ENCODE peak calls at places on chromosomes 13 and 19, in nine cellular contexts. J is fibroblast of the aortic adventitia, E is thoracic aorta, M is AG04450, U is left ventricle myocardium inferior, A is cardiac muscle cell, C is keratinocyte, Y is stomach, K is GM20000. O is an unnamed sample.

GRCh38 chr13:41054919-41055619 is 6.2 kb upstream of the WBP4 start:
- DNase-seq in J (no peak), E (no peak), M (no peak), U (no peak), A (no peak), C (no peak), Y (no peak), K (no peak), O (no peak)

GRCh38 chr13:93226065-93226622 is 463 bp upstream of the GPC6 start:
- DNase-seq in J (no peak), E (no peak), M (no peak), U (no peak), A (peak), C (no peak), Y (no peak), K (no peak), O (no peak)

GRCh38 chr13:102197193-102197592 is 204.7 kb downstream of the FGF14 start:
- DNase-seq in J (peak), E (no peak), M (no peak), U (no peak), A (no peak), C (no peak), Y (no peak), K (no peak), O (peak)

GRCh38 chr13:112842931-112843391 is 126.1 kb upstream of the MCF2L start:
- DNase-seq in J (no peak), E (no peak), M (no peak), U (no peak), A (no peak), C (no peak), Y (no peak), K (no peak), O (no peak)

GRCh38 chr19:2974342-2974932 is 2.9 kb upstream of the TLE6 start:
- DNase-seq in J (peak), E (no peak), M (no peak), U (peak), A (no peak), C (no peak), Y (no peak), K (no peak), O (peak)

GRCh38 chr13:100490692-100491091 is 97.9 kb downstream of the GGACT start:
- DNase-seq in J (no peak), E (no peak), M (no peak), U (no peak), A (no peak), C (no peak), Y (no peak), K (no peak), O (no peak)

GRCh38 chr19:42071247-42071646 is 1.2 kb upstream of the GRIK5 start:
- DNase-seq in J (no peak), E (no peak), M (no peak), U (no peak), A (no peak), C (no peak), Y (no peak), K (no peak), O (no peak)

GRCh38 chr19:15463865-15464371 is 426 bp downstream of the RASAL3 start:
- DNase-seq in J (no peak), E (no peak), M (no peak), U (no peak), A (no peak), C (no peak), Y (peak), K (peak), O (peak)

GRCh38 chr19:7904074-7905020 is 670 bp downstream of the MAP2K7 start:
- DNase-seq in J (no peak), E (no peak), M (no peak), U (no peak), A (peak), C (no peak), Y (no peak), K (peak), O (peak)

GRCh38 chr19:31432411-31432810 is 83.2 kb upstream of the TSHZ3 start:
- DNase-seq in J (no peak), E (no peak), M (no peak), U (no peak), A (no peak), C (no peak), Y (no peak), K (no peak), O (no peak)

GRCh38 chr19:38891791-38892190 is 7.6 kb downstream of the SIRT2 start:
- DNase-seq in J (no peak), E (no peak), M (no peak), U (no peak), A (no peak), C (no peak), Y (no peak), K (no peak), O (no peak)

GRCh38 chr13:66775196-66775595 is 454.9 kb downstream of the PCDH9 start:
- DNase-seq in J (no peak), E (no peak), M (no peak), U (no peak), A (no peak), C (no peak), Y (no peak), K (no peak), O (no peak)

GRCh38 chr13:21348771-21349170 is 110.3 kb downstream of the ZDHHC20 start:
- DNase-seq in J (peak), E (no peak), M (no peak), U (no peak), A (no peak), C (no peak), Y (no peak), K (no peak), O (no peak)

GRCh38 chr13:80473695-80474094 is 132.8 kb upstream of the SPRY2 start:
- DNase-seq in J (peak), E (no peak), M (no peak), U (no peak), A (no peak), C (no peak), Y (no peak), K (no peak), O (no peak)

GRCh38 chr19:49294401-49294800 is 30.6 kb downstream of the SLC6A16 start:
- DNase-seq in J (no peak), E (no peak), M (no peak), U (no peak), A (no peak), C (no peak), Y (no peak), K (no peak), O (no peak)

GRCh38 chr19:49651029-49651825 is 9.2 kb downstream of the SCAF1 start:
- DNase-seq in J (no peak), E (no peak), M (no peak), U (no peak), A (no peak), C (no peak), Y (no peak), K (no peak), O (no peak)

GRCh38 chr13:91045351-91046034 is 302.0 kb upstream of the MIR17HG start:
- DNase-seq in J (no peak), E (no peak), M (no peak), U (no peak), A (peak), C (no peak), Y (no peak), K (no peak), O (no peak)

GRCh38 chr19:54905908-54906511 is at the start of gene NCR1:
- DNase-seq in J (no peak), E (no peak), M (no peak), U (no peak), A (no peak), C (no peak), Y (no peak), K (no peak), O (peak)

GRCh38 chr13:100156786-100157185 is 67.9 kb downstream of the PCCA start:
- DNase-seq in J (peak), E (no peak), M (no peak), U (no peak), A (no peak), C (peak), Y (no peak), K (no peak), O (no peak)

GRCh38 chr19:42252365-42253244 is 2.3 kb downstream of the ERF start:
- DNase-seq in J (peak), E (no peak), M (no peak), U (peak), A (peak), C (no peak), Y (no peak), K (no peak), O (peak)

GRCh38 chr13:100269837-100270236 is 180.9 kb downstream of the PCCA start:
- DNase-seq in J (peak), E (peak), M (peak), U (peak), A (no peak), C (no peak), Y (peak), K (no peak), O (no peak)

GRCh38 chr19:47671499-47671898 is 41.7 kb upstream of the EHD2 start:
- DNase-seq in J (no peak), E (no peak), M (no peak), U (no peak), A (no peak), C (no peak), Y (no peak), K (no peak), O (no peak)

GRCh38 chr13:100451923-100452322 is 136.7 kb downstream of the GGACT start:
- DNase-seq in J (no peak), E (no peak), M (no peak), U (no peak), A (no peak), C (no peak), Y (no peak), K (no peak), O (no peak)

GRCh38 chr19:20388826-20389225 is 176.8 kb downstream of the ZNF737 start:
- DNase-seq in J (no peak), E (no peak), M (no peak), U (no peak), A (no peak), C (no peak), Y (no peak), K (no peak), O (no peak)

GRCh38 chr13:109986851-109987250 is 200.5 kb upstream of the IRS2 start:
- DNase-seq in J (no peak), E (no peak), M (no peak), U (no peak), A (no peak), C (no peak), Y (no peak), K (no peak), O (no peak)

GRCh38 chr13:100526299-100527030 is 62.1 kb downstream of the GGACT start:
- DNase-seq in J (no peak), E (no peak), M (no peak), U (no peak), A (no peak), C (no peak), Y (no peak), K (no peak), O (no peak)

GRCh38 chr19:3276341-3276799 is 51.9 kb downstream of the CELF5 start:
- DNase-seq in J (no peak), E (no peak), M (no peak), U (no peak), A (no peak), C (no peak), Y (peak), K (peak), O (peak)

GRCh38 chr13:20188649-20189553 is 3.8 kb downstream of the GJB2 start:
- DNase-seq in J (no peak), E (no peak), M (no peak), U (no peak), A (no peak), C (no peak), Y (no peak), K (no peak), O (peak)

GRCh38 chr13:51974485-51974884 is 36.8 kb downstream of the ATP7B start:
- DNase-seq in J (no peak), E (no peak), M (no peak), U (no peak), A (no peak), C (no peak), Y (no peak), K (no peak), O (no peak)

GRCh38 chr19:5563008-5563431 is 4.7 kb downstream of the TINCR start:
- DNase-seq in J (no peak), E (no peak), M (no peak), U (no peak), A (no peak), C (no peak), Y (no peak), K (no peak), O (no peak)
- TF ChIP-seq CTCF in J (no peak), E (no peak), M (peak), U (no peak), A (peak), C (no peak), Y (no peak), K (no peak), O (no peak)

DNA sequence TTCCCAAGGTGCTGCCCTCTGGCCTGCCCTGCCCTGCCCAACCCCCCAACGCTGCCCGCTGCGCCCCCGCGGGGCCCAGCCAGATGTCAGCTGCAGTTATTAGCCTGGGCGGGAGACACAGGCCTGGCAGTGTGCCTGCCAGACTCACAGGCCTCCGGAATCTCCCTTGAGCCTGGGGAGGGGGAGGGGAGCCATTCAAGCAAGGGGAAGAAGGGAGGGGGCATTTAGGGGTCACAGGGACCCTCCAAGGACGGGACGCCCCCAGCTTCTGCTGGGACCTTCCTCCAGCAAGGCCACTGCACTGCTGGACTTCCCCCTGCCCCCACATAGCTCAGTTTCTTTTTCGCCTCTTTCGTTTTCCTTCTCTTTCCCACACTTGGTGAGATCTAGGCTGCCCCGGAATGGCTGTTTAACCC is 2.6 kb upstream of the JUNB start:
- DNase-seq in J (peak), E (no peak), M (no peak), U (peak), A (peak), C (no peak), Y (peak), K (peak), O (peak)
- TF ChIP-seq CTCF in J (no peak), E (no peak), M (no peak), U (no peak), A (no peak), C (no peak), Y (no peak), K (no peak), O (no peak)

DNA sequence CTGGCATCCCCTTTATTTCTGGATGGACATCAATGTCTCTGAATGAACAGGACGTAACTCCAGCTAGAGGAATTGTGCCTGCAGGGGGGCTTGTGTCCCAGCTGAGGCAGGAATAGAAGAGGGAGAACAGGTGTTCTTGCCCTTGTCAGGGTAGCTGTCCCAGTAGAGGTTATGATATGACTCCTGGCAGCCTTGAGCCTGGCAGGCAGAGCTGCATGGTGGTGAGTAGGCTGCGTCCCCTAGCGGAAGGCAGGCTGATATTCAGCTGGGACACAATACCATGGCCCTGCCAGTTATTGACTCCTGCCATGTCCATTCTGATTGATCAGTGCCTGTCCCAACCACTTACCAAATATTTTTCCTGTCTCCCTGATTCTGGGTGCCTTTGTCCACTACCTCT is 197.2 kb downstream of the RAP2A start:
- DNase-seq in J (no peak), E (no peak), M (no peak), U (no peak), A (no peak), C (no peak), Y (no peak), K (peak), O (no peak)
- TF ChIP-seq CTCF in J (no peak), E (no peak), M (no peak), U (no peak), A (no peak), C (peak), Y (no peak), K (no peak), O (no peak)

GRCh38 chr13:81988542-81988941 is 1647.6 kb upstream of the SPRY2 start:
- DNase-seq in J (no peak), E (no peak), M (no peak), U (no peak), A (no peak), C (no peak), Y (no peak), K (no peak), O (no peak)

GRCh38 chr13:81987677-81988357 is 1646.9 kb upstream of the SPRY2 start:
- DNase-seq in J (no peak), E (no peak), M (no peak), U (no peak), A (no peak), C (no peak), Y (no peak), K (no peak), O (no peak)

GRCh38 chr13:81986308-81986707 is 1645.4 kb upstream of the SPRY2 start:
- DNase-seq in J (no peak), E (no peak), M (no peak), U (no peak), A (no peak), C (no peak), Y (no peak), K (no peak), O (no peak)

GRCh38 chr13:81990652-81991051 is 1649.7 kb upstream of the SPRY2 start:
- DNase-seq in J (no peak), E (no peak), M (no peak), U (no peak), A (no peak), C (no peak), Y (no peak), K (no peak), O (no peak)

GRCh38 chr13:81987159-81987558 is 1646.2 kb upstream of the SPRY2 start:
- DNase-seq in J (no peak), E (no peak), M (no peak), U (no peak), A (no peak), C (no peak), Y (no peak), K (no peak), O (no peak)
- TF ChIP-seq CTCF in J (no peak), E (no peak), M (no peak), U (no peak), A (no peak), C (no peak), Y (no peak), K (no peak), O (no peak)

GRCh38 chr13:94678845-94679244 is 33.5 kb downstream of the SOX21 start:
- DNase-seq in J (no peak), E (no peak), M (no peak), U (no peak), A (no peak), C (no peak), Y (no peak), K (no peak), O (no peak)

GRCh38 chr13:94677799-94678198 is 34.5 kb downstream of the SOX21 start:
- DNase-seq in J (no peak), E (no peak), M (no peak), U (no peak), A (no peak), C (no peak), Y (no peak), K (no peak), O (no peak)

GRCh38 chr13:94673841-94674240 is 38.5 kb downstream of the SOX21 start:
- DNase-seq in J (no peak), E (no peak), M (no peak), U (no peak), A (no peak), C (no peak), Y (no peak), K (no peak), O (no peak)

GRCh38 chr13:94672400-94672799 is 39.9 kb downstream of the SOX21 start:
- DNase-seq in J (no peak), E (no peak), M (no peak), U (no peak), A (no peak), C (no peak), Y (no peak), K (no peak), O (no peak)

DNA sequence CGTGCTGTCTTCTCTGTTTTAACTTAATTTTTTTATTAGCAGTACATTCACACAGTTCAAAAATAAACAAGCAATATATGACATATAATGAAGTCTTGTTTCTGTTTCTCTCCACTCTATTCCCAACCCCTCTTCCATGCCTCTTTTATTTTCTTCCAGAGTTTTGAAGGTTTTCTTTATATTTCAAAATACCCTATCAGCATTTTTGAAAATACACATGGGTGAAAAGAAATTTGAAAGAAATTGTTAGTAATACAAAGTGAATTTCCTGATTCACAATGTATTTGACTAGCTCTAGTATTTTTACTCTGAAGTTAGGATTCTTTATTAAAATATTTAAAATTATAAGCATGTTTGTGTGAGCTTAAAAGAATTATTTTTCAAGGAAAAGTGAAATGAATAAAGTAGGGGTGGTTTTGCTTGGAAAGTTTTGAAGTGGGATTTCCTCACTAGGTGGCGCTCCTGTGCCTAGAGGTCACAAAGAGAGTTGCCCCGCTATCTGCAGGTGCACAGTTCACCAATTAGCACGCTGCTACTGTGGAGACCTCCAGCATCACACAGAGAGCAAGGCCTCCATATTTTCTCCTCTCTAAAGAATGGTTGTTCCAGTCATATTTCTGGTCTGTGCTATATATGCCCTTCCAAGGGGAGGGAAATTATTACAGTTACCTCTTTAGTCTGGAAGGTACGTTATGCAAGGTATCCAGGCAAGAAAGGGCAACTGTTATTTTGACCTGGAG is 37.6 kb downstream of the SOX21 start:
- DNase-seq in J (peak), E (no peak), M (no peak), U (no peak), A (peak), C (peak), Y (peak), K (peak), O (peak)
- TF ChIP-seq CTCF in J (peak), E (no peak), M (peak), U (peak), A (peak), C (peak), Y (peak), K (peak), O (peak)

DNA sequence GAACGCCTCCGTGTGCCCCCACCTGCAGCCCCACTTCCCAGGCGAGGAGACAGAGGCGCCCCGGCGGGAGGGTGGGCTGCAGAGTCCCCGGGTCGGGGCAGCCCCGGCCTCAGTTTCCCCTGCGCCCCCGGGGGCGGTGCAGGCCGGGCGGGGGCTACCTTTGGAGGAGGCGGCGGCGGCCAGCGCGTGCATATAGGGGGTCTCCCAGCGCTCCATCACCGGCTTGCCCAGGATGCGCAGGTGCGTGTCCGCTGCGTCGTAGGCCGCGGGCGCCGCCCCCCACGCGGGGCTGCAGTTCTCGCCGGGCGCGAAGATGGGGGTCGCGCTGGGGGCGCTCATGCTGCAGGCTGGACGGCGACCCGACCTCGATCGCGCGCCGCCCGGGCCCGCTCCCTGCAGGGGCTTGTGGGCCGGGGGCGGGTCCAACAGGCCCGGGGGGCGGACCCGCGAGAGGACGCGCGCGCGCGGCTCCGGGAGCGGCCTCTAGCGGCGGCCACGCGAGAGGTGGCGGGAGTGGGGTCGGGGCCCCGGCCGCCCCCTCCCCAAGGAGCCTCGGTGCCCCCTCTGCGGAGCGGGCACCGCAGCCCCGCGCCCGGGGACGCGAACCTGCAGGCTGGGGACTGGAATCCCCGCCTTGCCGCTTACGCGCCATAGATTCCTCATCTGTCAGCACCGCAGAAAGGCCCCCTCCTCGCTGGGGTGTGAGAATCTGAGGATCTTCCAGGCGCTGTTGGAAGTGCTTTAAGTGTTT is at the start of gene GAMT:
- DNase-seq in J (no peak), E (no peak), M (no peak), U (peak), A (peak), C (no peak), Y (no peak), K (peak), O (peak)
- TF ChIP-seq CTCF in J (peak), E (peak), M (peak), U (peak), A (peak), C (peak), Y (peak), K (peak), O (peak)

O was measured in activated CD8-positive, alpha-beta T cell treated with anti-CD3 and anti-CD28 coated beads for 36 hours.